ENCODE peak calls at places on chromosomes 11 and 22, in nine cellular contexts. S is brain microvascular endothelial cell, A is neural crest cell, X is cardiac muscle cell, N is globus pallidus, O is body of pancreas, L is non-pigmented ciliary epithelial cell, R is ELR, G is cardiac septum. U is an unnamed sample.

GRCh38 chr11:24575392-24575791 is 78.5 kb downstream of the LUZP2 start:
- DNase-seq in S (peak), A (no peak), X (no peak), N (no peak), O (no peak), L (peak), R (peak), G (no peak), U (no peak)

GRCh38 chr11:63609536-63609935 is 4.7 kb downstream of the PLAAT3 start:
- DNase-seq in S (no peak), A (no peak), X (no peak), N (peak), O (peak), L (no peak), R (peak), G (no peak), U (no peak)

GRCh38 chr22:48765595-48765994 is 1062.1 kb downstream of the BRD1 start:
- DNase-seq in S (no peak), A (peak), X (no peak), N (no peak), O (no peak), L (no peak), R (no peak), G (no peak), U (no peak)

GRCh38 chr11:32962016-32962415 is 53.7 kb upstream of the DEPDC7 start:
- DNase-seq in S (peak), A (no peak), X (no peak), N (no peak), O (no peak), L (peak), R (peak), G (no peak), U (no peak)

GRCh38 chr11:119041821-119042514 is 11.3 kb upstream of the SLC37A4 start:
- DNase-seq in S (no peak), A (no peak), X (no peak), N (no peak), O (no peak), L (no peak), R (no peak), G (no peak), U (no peak)

GRCh38 chr11:17633279-17633986 is 85.9 kb upstream of the MYOD1 start:
- DNase-seq in S (no peak), A (no peak), X (no peak), N (no peak), O (no peak), L (no peak), R (no peak), G (no peak), U (no peak)

GRCh38 chr11:8732748-8733241 is 50.2 kb downstream of the RPL27A start:
- DNase-seq in S (peak), A (no peak), X (no peak), N (peak), O (peak), L (no peak), R (peak), G (peak), U (no peak)

GRCh38 chr22:49147171-49147570 is 680.5 kb downstream of the BRD1 start:
- DNase-seq in S (no peak), A (no peak), X (no peak), N (no peak), O (no peak), L (no peak), R (no peak), G (no peak), U (no peak)

GRCh38 chr22:26646158-26646557 is 11.2 kb upstream of the MIAT start:
- DNase-seq in S (peak), A (no peak), X (no peak), N (no peak), O (no peak), L (no peak), R (peak), G (no peak), U (peak)

GRCh38 chr22:39962071-39962470 is 1.9 kb downstream of the TMA7B start:
- DNase-seq in S (no peak), A (no peak), X (no peak), N (no peak), O (no peak), L (no peak), R (no peak), G (no peak), U (no peak)

GRCh38 chr11:73322111-73322985 is 14.3 kb downstream of the ARHGEF17 start:
- DNase-seq in S (peak), A (no peak), X (no peak), N (no peak), O (no peak), L (no peak), R (peak), G (no peak), U (no peak)

GRCh38 chr11:36431429-36432092 is 78.5 kb downstream of the TRAF6 start:
- DNase-seq in S (peak), A (no peak), X (no peak), N (peak), O (no peak), L (peak), R (peak), G (no peak), U (no peak)

GRCh38 chr22:36201630-36202312 is at the start of gene APOL4:
- DNase-seq in S (no peak), A (no peak), X (no peak), N (no peak), O (peak), L (no peak), R (no peak), G (peak), U (peak)

GRCh38 chr11:116853461-116854073 is 16.1 kb upstream of the APOA1 start:
- DNase-seq in S (peak), A (no peak), X (no peak), N (no peak), O (no peak), L (peak), R (peak), G (no peak), U (no peak)

GRCh38 chr11:62400760-62401159 is 18.1 kb upstream of the SCGB1A1 start:
- DNase-seq in S (peak), A (no peak), X (peak), N (peak), O (peak), L (no peak), R (no peak), G (peak), U (no peak)

GRCh38 chr11:111347723-111348115 is 31.4 kb downstream of the POU2AF1 start:
- DNase-seq in S (no peak), A (no peak), X (no peak), N (no peak), O (no peak), L (no peak), R (peak), G (no peak), U (no peak)

U was measured in retina.